ENCODE peak calls at places on chromosomes 4 and X, in eight cellular contexts. A is pulmonary artery endothelial cell; N is nucleus accumbens; U is NCI-H1417; K is myocyte; B is stimulated activated CD4-positive, alpha-beta T cell treated with anti-CD3 and anti-CD28 coated beads, TNF-alpha, amount 100 ng/mL, for 48 hours; T is NCI-H1092 treated with DMSO at 0.1 percent for 48 hours; W is stimulated activated CD8-positive, alpha-beta memory T cell treated with anti-CD3 and anti-CD28 coated beads, Interleukin-15, amount 100 ng/mL, for 4 hours. F is an unnamed sample.

GRCh38 chr4:86921608-86922252 is 13.1 kb upstream of the AFF1 start:
- DNase-seq in B (no peak), N (no peak), W (no peak), A (no peak), T (no peak), K (no peak), U (no peak), F (no peak)

GRCh38 chrX:133697656-133698055 is 282.4 kb upstream of the GPC4 start:
- DNase-seq in K (no peak), W (no peak), N (no peak), A (no peak), U (no peak), T (no peak), B (no peak), F (no peak)

GRCh38 chr4:23717528-23718248 is 172.2 kb downstream of the PPARGC1A start:
- DNase-seq in N (no peak), K (peak), U (peak), T (peak), A (no peak), W (no peak), B (no peak), F (peak)

GRCh38 chr4:185265942-185266341 is 56.5 kb downstream of the SNX25 start:
- DNase-seq in B (no peak), W (no peak), U (no peak), N (no peak), T (no peak), A (no peak), K (peak), F (no peak)

GRCh38 chr4:164307262-164307661 is 446.7 kb upstream of the SMIM31 start:
- DNase-seq in A (no peak), T (no peak), K (no peak), N (no peak), W (no peak), B (no peak), U (no peak), F (no peak)

GRCh38 chr4:2303686-2304320 is 41.9 kb upstream of the MXD4 start:
- DNase-seq in T (no peak), U (no peak), K (no peak), A (no peak), N (no peak), B (no peak), W (no peak), F (peak)

GRCh38 chrX:106404512-106404911 is 207.3 kb upstream of the RADX start:
- DNase-seq in W (no peak), N (no peak), A (no peak), T (no peak), U (peak), B (no peak), K (no peak), F (peak)

GRCh38 chrX:42714981-42715688 is 62.8 kb downstream of the PPP1R2C start:
- DNase-seq in K (peak), W (no peak), B (no peak), N (no peak), T (no peak), A (no peak), U (peak), F (peak)

GRCh38 chr4:88230953-88231835 is 53.2 kb downstream of the PPM1K start:
- DNase-seq in A (no peak), U (no peak), W (no peak), N (no peak), K (peak), B (no peak), T (no peak), F (no peak)

GRCh38 chr4:98706200-98706813 is 47.9 kb upstream of the TSPAN5 start:
- DNase-seq in W (no peak), A (no peak), B (no peak), T (no peak), U (no peak), N (no peak), K (no peak), F (no peak)

GRCh38 chr4:76659103-76659490 is 224.1 kb downstream of the SHROOM3 start:
- DNase-seq in T (no peak), A (no peak), U (no peak), K (no peak), N (no peak), B (no peak), W (no peak), F (no peak)

GRCh38 chrX:69158166-69159040 is 6.8 kb downstream of the PJA1 start:
- DNase-seq in B (no peak), N (no peak), A (no peak), K (peak), T (peak), W (no peak), U (peak), F (peak)

GRCh38 chr4:54942735-54943134 is 182.7 kb downstream of the KDR start:
- DNase-seq in K (no peak), T (no peak), B (no peak), U (peak), W (no peak), N (no peak), A (no peak), F (no peak)

GRCh38 chrX:71923516-71923915 is 12.9 kb downstream of the NHSL2 start:
- DNase-seq in N (no peak), K (no peak), B (no peak), A (no peak), U (no peak), T (no peak), W (no peak), F (no peak)

GRCh38 chr4:25654971-25655963 is at the start of gene SLC34A2:
- DNase-seq in T (no peak), A (no peak), B (no peak), W (no peak), N (no peak), K (no peak), U (peak), F (peak)

GRCh38 chr4:115537387-115537786 is 424.0 kb upstream of the NDST4 start:
- DNase-seq in W (no peak), N (no peak), B (no peak), K (peak), T (peak), A (no peak), U (peak), F (no peak)

GRCh38 chr4:119632216-119632615 is 3.6 kb upstream of the PDE5A start:
- DNase-seq in K (no peak), U (no peak), A (no peak), B (no peak), N (no peak), W (no peak), T (no peak), F (no peak)

GRCh38 chrX:111349098-111349497 is 62.9 kb downstream of the DCX start:
- DNase-seq in U (no peak), A (no peak), B (no peak), N (no peak), K (no peak), T (no peak), W (no peak), F (no peak)

GRCh38 chr4:68176904-68177303 is 47.2 kb upstream of the TMPRSS11F start:
- DNase-seq in N (no peak), B (no peak), K (no peak), W (no peak), A (no peak), U (no peak), T (no peak), F (no peak)

GRCh38 chr4:40998680-40999358 is 215.5 kb downstream of the APBB2 start:
- DNase-seq in N (no peak), A (peak), U (no peak), K (peak), W (no peak), T (no peak), B (no peak), F (no peak)

GRCh38 chrX:40108084-40108958 is 10.6 kb upstream of the BCOR start:
- DNase-seq in K (no peak), T (peak), A (no peak), U (peak), W (no peak), B (no peak), N (no peak), F (no peak)

GRCh38 chr4:61555789-61556188 is 355.7 kb downstream of the ADGRL3 start:
- DNase-seq in U (no peak), B (no peak), T (no peak), W (no peak), K (no peak), A (no peak), N (no peak), F (no peak)